ENCODE peak calls at places on chromosomes 16 and 17, in eight cellular contexts. C is uterus, N is A549, Q is NB4, X is sigmoid colon, G is H54, B is breast epithelium, L is body of pancreas. K is an unnamed sample.

GRCh38 chr17:35028531-35029262 is 34.8 kb downstream of the RFFL start:
- DNase-seq in L (no peak), X (no peak), N (no peak), C (no peak), G (no peak), Q (peak; percentile 76), B (no peak), K (no peak)

GRCh38 chr16:19967561-19967960 is 82.9 kb upstream of the GPRC5B start:
- DNase-seq in Q (peak; percentile 60), B (no peak), G (no peak), C (no peak), X (no peak), N (no peak), L (no peak), K (no peak)

GRCh38 chr16:17408296-17408695 is 62.5 kb downstream of the XYLT1 start:
- DNase-seq in N (no peak), Q (no peak), B (no peak), X (no peak), C (no peak), L (no peak), G (no peak), K (no peak)

GRCh38 chr16:30660424-30661251 is 2.4 kb downstream of the FBRS start:
- DNase-seq in Q (peak; percentile 64), X (no peak), L (no peak), N (no peak), C (no peak), G (no peak), B (no peak), K (no peak)

GRCh38 chr16:58418601-58419000 is 26.3 kb downstream of the GINS3 start:
- DNase-seq in C (peak; percentile 68), L (no peak), B (no peak), N (no peak), G (peak; percentile 54), X (no peak), Q (peak; percentile 50), K (no peak)

GRCh38 chr16:55508941-55509920 is at the start of gene LPCAT2:
- DNase-seq in X (peak; percentile 88), N (peak; percentile 83), L (peak; percentile 89), Q (peak; percentile 91), B (no peak), G (peak; percentile 87), C (peak; percentile 91), K (no peak)

GRCh38 chr17:19647697-19648474 is 665 bp upstream of the ALDH3A2 start:
- DNase-seq in C (peak; percentile 70), Q (peak; percentile 97), G (peak; percentile 62), X (peak; percentile 90), N (peak; percentile 86), L (peak; percentile 58), B (peak; percentile 62), K (peak; percentile 26)

GRCh38 chr17:39643271-39643670 is 6.3 kb downstream of the STARD3 start:
- DNase-seq in C (no peak), B (no peak), L (no peak), N (no peak), X (no peak), Q (peak; percentile 44), G (peak; percentile 49), K (no peak)

GRCh38 chr17:82815354-82815753 is 24.5 kb downstream of the ZNF750 start:
- DNase-seq in L (no peak), N (no peak), Q (no peak), C (no peak), X (no peak), B (no peak), G (no peak), K (no peak)

GRCh38 chr16:9870962-9871361 is 311.3 kb downstream of the GRIN2A start:
- DNase-seq in Q (no peak), N (no peak), X (no peak), C (no peak), L (no peak), G (no peak), B (no peak), K (no peak)

GRCh38 chr17:12979826-12980500 is 37.9 kb downstream of the ELAC2 start:
- DNase-seq in X (no peak), C (no peak), Q (no peak), N (no peak), B (no peak), L (no peak), G (no peak), K (no peak)

GRCh38 chr16:68843482-68844210 is at the start of gene TANGO6:
- DNase-seq in Q (peak; percentile 95), C (peak; percentile 81), G (peak; percentile 77), X (peak; percentile 91), B (peak; percentile 69), L (peak; percentile 89), N (peak; percentile 85), K (peak; percentile 78)
- TF ChIP-seq POLR2A in Q (peak; percentile 73), C (no peak), G (peak; percentile 88), X (no peak), B (peak; percentile 36), L (peak; percentile 46), N (peak; percentile 94), K (peak; percentile 93)

DNA sequence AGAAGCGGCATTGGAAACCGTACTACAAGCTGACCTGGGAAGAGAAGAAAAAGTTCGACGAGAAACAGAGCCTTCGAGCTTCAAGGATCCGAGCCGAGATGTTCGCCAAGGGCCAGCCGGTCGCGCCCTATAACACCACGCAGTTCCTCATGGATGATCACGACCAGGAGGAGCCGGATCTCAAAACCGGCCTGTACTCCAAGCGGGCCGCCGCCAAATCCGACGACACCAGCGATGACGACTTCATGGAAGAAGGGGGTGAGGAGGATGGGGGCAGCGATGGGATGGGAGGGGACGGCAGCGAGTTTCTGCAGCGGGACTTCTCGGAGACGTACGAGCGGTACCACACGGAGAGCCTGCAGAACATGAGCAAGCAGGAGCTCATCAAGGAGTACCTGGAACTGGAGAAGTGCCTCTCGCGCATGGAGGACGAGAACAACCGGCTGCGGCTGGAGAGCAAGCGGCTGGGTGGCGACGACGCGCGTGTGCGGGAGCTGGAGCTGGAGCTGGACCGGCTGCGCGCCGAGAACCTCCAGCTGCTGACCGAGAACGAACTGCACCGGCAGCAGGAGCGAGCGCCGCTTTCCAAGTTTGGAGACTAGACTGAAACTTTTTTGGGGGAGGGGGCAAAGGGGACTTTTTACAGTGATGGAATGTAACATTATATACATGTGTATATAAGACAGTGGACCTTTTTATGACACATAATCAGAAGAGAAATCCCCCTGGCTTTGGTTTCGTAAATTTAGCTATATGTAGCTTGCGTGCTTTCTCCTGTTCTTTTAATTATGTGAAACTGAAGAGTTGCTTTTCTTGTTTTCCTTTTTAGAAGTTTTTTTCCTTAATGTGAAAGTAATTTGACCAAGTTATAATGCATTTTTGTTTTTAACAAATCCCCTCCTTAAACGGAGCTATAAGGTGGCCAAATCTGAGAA is 1.7 kb downstream of the HEXIM1 start:
- DNase-seq in X (peak; percentile 90), C (peak; percentile 80), B (peak; percentile 74), N (peak; percentile 72), Q (peak; percentile 67), L (peak; percentile 72), G (no peak), K (no peak)
- TF ChIP-seq POLR2A in X (peak; percentile 41), C (no peak), B (no peak), N (peak; percentile 34), Q (no peak), L (no peak), G (peak; percentile 38), K (peak; percentile 52)

DNA sequence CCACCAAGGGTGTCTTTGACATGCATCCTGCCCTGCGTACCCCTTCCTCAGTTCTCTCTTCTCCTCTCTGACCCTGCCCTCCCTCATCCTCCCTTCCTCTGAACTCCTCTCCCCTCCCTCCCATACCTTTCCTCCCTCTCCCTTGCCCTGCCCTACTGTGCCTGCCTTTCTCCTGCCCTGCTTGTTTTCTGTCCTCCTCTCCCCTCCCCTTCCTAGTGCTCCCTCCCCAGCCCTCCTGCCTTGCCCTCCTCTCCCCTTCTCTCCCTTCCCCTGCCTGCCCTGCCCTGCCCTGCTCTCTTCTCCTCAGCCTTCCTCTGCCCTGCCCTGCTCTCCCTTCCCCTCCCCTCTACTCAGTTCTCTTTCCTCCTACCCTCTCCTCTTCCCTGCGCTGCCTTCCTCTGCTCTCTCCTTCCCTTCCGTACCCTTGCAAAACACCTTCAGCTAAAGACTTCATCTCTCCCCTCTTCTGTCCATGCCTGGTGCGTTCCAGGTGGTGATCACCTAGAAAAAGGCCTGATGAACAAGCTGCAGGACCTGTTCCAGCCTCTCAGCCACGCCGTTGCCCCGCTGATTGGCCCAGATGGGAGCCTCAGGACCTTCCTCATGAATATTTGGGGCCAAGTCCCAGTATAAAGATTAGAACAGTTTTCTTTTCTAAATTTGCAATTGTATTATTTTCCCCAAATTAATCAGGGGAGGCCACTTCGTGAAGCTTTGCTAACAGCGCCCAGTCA is 290.5 kb downstream of the CPPED1 start:
- DNase-seq in G (no peak), Q (no peak), X (no peak), L (no peak), B (no peak), N (no peak), C (no peak), K (no peak)
- TF ChIP-seq POLR2A in G (no peak), Q (no peak), X (no peak), L (no peak), B (no peak), N (no peak), C (no peak), K (no peak)

GRCh38 chr16:4768549-4769305 is 1.8 kb upstream of the ZNF500 start:
- DNase-seq in C (peak; percentile 97), Q (peak; percentile 94), L (peak; percentile 97), G (peak; percentile 98), X (peak; percentile 99), N (peak; percentile 96), B (peak; percentile 96), K (peak; percentile 78)
- TF ChIP-seq POLR2A in C (peak; percentile 85), Q (peak; percentile 68), L (peak; percentile 17), G (peak; percentile 80), X (peak; percentile 83), N (peak; percentile 88), B (peak; percentile 90), K (peak; percentile 73)

DNA sequence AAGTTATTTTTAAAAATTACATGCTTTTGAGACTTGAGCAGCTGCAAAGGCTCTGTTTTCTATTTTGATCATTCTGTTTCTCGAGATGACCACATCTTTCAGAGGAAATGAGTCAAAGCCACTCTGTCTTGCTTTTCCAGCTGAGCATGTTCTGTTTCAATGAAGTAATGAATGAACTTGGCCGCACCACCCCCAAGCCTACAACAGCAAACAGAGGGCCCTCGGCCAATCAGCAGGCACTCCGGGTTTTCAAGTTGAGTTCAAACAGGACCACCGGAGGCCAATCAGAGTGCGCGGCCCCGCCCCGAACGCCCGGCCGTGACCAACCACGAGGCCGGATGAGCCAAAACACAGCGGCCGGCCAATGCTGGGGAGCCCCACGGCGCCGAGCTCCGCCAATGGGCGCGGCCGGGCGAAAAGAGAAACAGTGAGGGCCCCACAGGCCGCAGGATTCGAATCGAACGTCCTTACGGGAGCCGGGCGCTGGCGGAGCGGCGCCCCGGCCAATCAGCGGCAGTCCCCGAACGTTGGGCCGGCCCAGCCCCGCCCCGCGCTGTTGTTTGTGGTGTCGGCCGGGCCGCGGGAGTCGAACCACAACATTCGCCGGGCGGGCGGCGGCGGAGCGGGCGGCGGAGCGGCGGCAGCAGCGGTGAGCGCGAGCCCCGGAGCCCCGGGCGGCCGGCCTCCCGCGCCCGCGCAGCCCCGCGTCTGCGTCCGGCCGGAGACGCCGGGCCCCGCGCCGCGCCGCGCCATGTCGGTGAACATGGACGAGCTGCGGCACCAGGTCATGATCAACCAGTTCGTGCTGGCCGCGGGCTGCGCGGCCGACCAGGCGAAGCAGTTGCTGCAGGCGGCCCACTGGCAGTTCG is at the start of gene UBALD2:
- DNase-seq in G (peak; percentile 100), C (peak; percentile 99), X (peak; percentile 100), B (peak; percentile 99), Q (peak; percentile 99), L (peak; percentile 98), N (peak; percentile 100), K (peak; percentile 96)
- TF ChIP-seq POLR2A in G (peak; percentile 74), C (peak; percentile 92), X (peak; percentile 30), B (peak; percentile 38), Q (peak; percentile 69), L (peak; percentile 83), N (peak; percentile 21), K (peak; percentile 66)

GRCh38 chr17:79152636-79153035 is 78.0 kb downstream of the ENGASE start:
- DNase-seq in L (no peak), X (no peak), C (no peak), G (no peak), N (no peak), B (no peak), Q (no peak), K (no peak)
- TF ChIP-seq POLR2A in L (no peak), X (no peak), C (no peak), G (no peak), N (no peak), B (no peak), Q (no peak), K (no peak)

K was measured in GM12892.